ENCODE peak calls at places on chromosome 3, in seven cellular contexts. U is H9; J is stomach; K is naive thymus-derived CD8-positive, alpha-beta T cell; W is activated CD4-positive, CD25-positive, alpha-beta regulatory T cell treated with anti-CD3 and anti-CD28 coated beads, Interleukin-2, amount 50 U/mL, for 16 hours; L is brain microvascular endothelial cell; Y is NT2/D1. M is an unnamed sample.
A peak's percentile ranks its signal among the peaks of the same experiment; 100 is the strongest.

GRCh38 chr3:113008117-113008516 is 17.3 kb downstream of the GTPBP8 start:
- DNase-seq in U (no peak), J (no peak), K (no peak), W (no peak), L (no peak), Y (no peak), M (no peak)

GRCh38 chr3:48588230-48588629 is 6.9 kb downstream of the COL7A1 start:
- DNase-seq in U (peak; percentile 43), J (no peak), K (no peak), W (no peak), L (no peak), Y (no peak), M (no peak)

GRCh38 chr3:39318311-39318710 is 11.2 kb upstream of the CCR8 start:
- DNase-seq in U (no peak), J (no peak), K (no peak), W (no peak), L (no peak), Y (no peak), M (no peak)

GRCh38 chr3:115598216-115598615 is 25.1 kb upstream of the GAP43 start:
- DNase-seq in U (no peak), J (no peak), K (no peak), W (no peak), L (no peak), Y (no peak), M (no peak)

GRCh38 chr3:859135-859534 is 233.7 kb upstream of the CNTN6 start:
- DNase-seq in U (no peak), J (no peak), K (no peak), W (no peak), L (no peak), Y (no peak), M (no peak)

GRCh38 chr3:48896991-48897390 is 1.7 kb downstream of the SLC25A20 start:
- DNase-seq in U (no peak), J (no peak), K (no peak), W (no peak), L (no peak), Y (no peak), M (no peak)

GRCh38 chr3:194930439-194931204 is 244.9 kb downstream of the FAM43A start:
- DNase-seq in U (no peak), J (no peak), K (no peak), W (no peak), L (peak; percentile 58), Y (no peak), M (peak; percentile 84)

GRCh38 chr3:52649461-52650210 is 36.1 kb downstream of the PBRM1 start:
- DNase-seq in U (no peak), J (no peak), K (no peak), W (no peak), L (no peak), Y (no peak), M (no peak)

GRCh38 chr3:62439978-62440377 is 66.6 kb upstream of the FEZF2 start:
- DNase-seq in U (no peak), J (no peak), K (no peak), W (no peak), L (no peak), Y (no peak), M (no peak)

GRCh38 chr3:32700244-32700643 is 15.3 kb downstream of the CNOT10 start:
- DNase-seq in U (no peak), J (no peak), K (no peak), W (no peak), L (no peak), Y (no peak), M (no peak)